ENCODE peak calls at places on chromosomes 6 and 20, in four cellular contexts. One of them, this sample, is unnamed.

GRCh38 chr6:122984393-122984792 is 11.6 kb upstream of the CLVS2 start:
- DNase-seq in HCT116: no peak
- DNase-seq in HepG2: no peak
- DNase-seq in K562: no peak
- DNase-seq in this sample: no peak

GRCh38 chr6:83119742-83120300 is 52.4 kb downstream of the DOP1A start:
- DNase-seq in HCT116: no peak
- DNase-seq in HepG2: no peak
- DNase-seq in K562: no peak
- DNase-seq in this sample: no peak

GRCh38 chr6:157813757-157814455 is 9.1 kb upstream of the SNX9 start:
- DNase-seq in HCT116: no peak
- DNase-seq in HepG2: no peak
- DNase-seq in K562: no peak
- DNase-seq in this sample: no peak

GRCh38 chr6:29734046-29735018 is 11.1 kb downstream of the HLA-F start:
- DNase-seq in HCT116: no peak
- DNase-seq in HepG2: no peak
- DNase-seq in K562: no peak
- DNase-seq in this sample: no peak

GRCh38 chr6:152277826-152278247 is 359.3 kb downstream of the SYNE1 start:
- DNase-seq in HCT116: no peak
- DNase-seq in HepG2: peak; percentile 77
- DNase-seq in K562: no peak
- DNase-seq in this sample: no peak

GRCh38 chr20:18421608-18422007 is 45.2 kb downstream of the DZANK1 start:
- DNase-seq in HCT116: no peak
- DNase-seq in HepG2: no peak
- DNase-seq in K562: no peak
- DNase-seq in this sample: no peak

GRCh38 chr6:110256366-110256765 is 76.1 kb downstream of the CDC40 start:
- DNase-seq in HCT116: no peak
- DNase-seq in HepG2: no peak
- DNase-seq in K562: no peak
- DNase-seq in this sample: no peak

GRCh38 chr6:142960098-142960497 is 15.1 kb upstream of the HIVEP2 start:
- DNase-seq in HCT116: no peak
- DNase-seq in HepG2: no peak
- DNase-seq in K562: no peak
- DNase-seq in this sample: no peak

GRCh38 chr20:48618631-48619030 is 209.2 kb downstream of the PREX1 start:
- DNase-seq in HCT116: no peak
- DNase-seq in HepG2: no peak
- DNase-seq in K562: no peak
- DNase-seq in this sample: no peak

GRCh38 chr6:111823831-111824607 is 49.2 kb downstream of the FYN start:
- DNase-seq in HCT116: no peak
- DNase-seq in HepG2: peak; percentile 80
- DNase-seq in K562: no peak
- DNase-seq in this sample: no peak

GRCh38 chr6:44660561-44661220 is 273.2 kb downstream of the CDC5L start:
- DNase-seq in HCT116: no peak
- DNase-seq in HepG2: no peak
- DNase-seq in K562: no peak
- DNase-seq in this sample: no peak

GRCh38 chr6:78089551-78089950 is 436.7 kb downstream of the MEI4 start:
- DNase-seq in HCT116: no peak
- DNase-seq in HepG2: no peak
- DNase-seq in K562: no peak
- DNase-seq in this sample: no peak

GRCh38 chr6:78093861-78094360 is 441.1 kb downstream of the MEI4 start:
- DNase-seq in HCT116: no peak
- DNase-seq in HepG2: no peak
- DNase-seq in K562: no peak
- DNase-seq in this sample: no peak
- TF ChIP-seq ATF3 in HCT116: no peak
- TF ChIP-seq ATF3 in HepG2: no peak
- TF ChIP-seq ATF3 in K562: no peak
- TF ChIP-seq ATF3 in this sample: no peak

GRCh38 chr20:45407067-45407745 is 883 bp upstream of the DBNDD2 start:
- DNase-seq in HCT116: no peak
- DNase-seq in HepG2: no peak
- DNase-seq in K562: peak; percentile 34
- DNase-seq in this sample: no peak

GRCh38 chr20:45408646-45409213 is 641 bp downstream of the DBNDD2 start:
- DNase-seq in HCT116: no peak
- DNase-seq in HepG2: no peak
- DNase-seq in K562: no peak
- DNase-seq in this sample: no peak

GRCh38 chr20:45406260-45407066 is 1.6 kb upstream of the DBNDD2 start:
- DNase-seq in HCT116: no peak
- DNase-seq in HepG2: no peak
- DNase-seq in K562: peak; percentile 71
- DNase-seq in this sample: no peak

GRCh38 chr20:45409531-45410272 is 1.6 kb downstream of the DBNDD2 start:
- DNase-seq in HCT116: no peak
- DNase-seq in HepG2: no peak
- DNase-seq in K562: no peak
- DNase-seq in this sample: no peak

DNA sequence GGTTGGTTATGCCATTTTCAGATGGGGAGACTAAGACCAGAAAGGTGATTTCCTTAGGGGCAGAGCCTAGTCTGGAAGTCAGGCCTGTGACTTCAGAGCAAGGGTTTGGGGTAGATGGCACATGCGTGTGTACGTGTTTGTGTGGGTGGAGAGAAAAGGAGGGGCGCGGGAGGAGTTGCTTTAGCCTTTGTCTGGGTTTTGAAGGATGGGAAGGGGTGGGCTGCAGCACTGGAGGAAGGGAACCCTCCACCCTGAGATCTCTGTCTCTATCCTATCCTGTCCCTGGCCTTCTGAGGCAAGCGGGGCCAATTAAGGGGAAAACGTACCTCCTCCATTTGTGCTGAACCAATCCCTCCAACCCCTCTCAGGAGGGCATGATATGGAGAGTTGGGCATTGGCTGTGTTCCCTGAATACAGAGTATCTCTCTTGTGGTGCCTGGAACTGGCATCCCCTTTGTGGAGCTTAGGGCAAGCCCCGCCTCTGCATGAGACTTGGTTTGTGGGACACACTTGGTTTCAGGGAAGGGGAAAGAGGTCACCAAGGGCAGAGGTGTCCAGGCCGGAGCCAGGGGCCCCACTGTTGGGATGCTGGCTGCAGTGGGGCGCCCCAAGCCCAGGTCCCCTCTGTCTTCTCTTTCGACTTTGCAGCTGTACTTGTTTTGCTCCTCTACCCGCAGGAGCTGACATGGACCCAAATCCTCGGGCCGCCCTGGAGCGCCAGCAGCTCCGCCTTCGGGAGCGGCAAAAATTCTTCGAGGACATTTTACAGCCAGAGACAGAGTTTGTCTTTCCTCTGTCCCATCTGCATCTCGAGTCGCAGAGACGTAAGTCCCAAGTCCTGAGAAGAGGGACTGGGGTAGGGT is at the start of gene DBNDD2:
- DNase-seq in HCT116: no peak
- DNase-seq in HepG2: no peak
- DNase-seq in K562: no peak
- DNase-seq in this sample: no peak
- TF ChIP-seq FOSL1 in HCT116: no peak
- TF ChIP-seq FOSL1 in HepG2: no peak
- TF ChIP-seq FOSL1 in K562: no peak
- TF ChIP-seq FOSL1 in this sample: no peak

DNA sequence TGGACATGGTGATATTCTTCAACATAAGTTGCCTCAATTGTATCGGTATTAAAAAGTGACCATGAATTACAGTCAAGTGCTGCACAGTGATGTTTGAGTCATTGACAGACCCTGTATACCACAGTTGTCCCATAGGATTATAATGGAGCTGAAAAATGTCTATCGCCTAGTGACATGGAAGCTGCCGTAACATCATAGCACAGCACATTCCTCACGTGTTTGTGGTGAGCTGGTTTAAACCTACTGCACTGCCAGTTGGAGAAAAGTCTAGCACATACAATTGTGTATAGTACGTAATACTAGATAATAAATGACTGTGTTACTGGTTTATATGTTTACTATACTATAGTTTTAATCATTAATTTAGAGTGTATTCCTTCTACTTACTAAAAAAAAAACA is 150.2 kb downstream of the CDH26 start:
- DNase-seq in HCT116: no peak
- DNase-seq in HepG2: no peak
- DNase-seq in K562: no peak
- DNase-seq in this sample: no peak
- TF ChIP-seq ATF3 in HCT116: no peak
- TF ChIP-seq ATF3 in HepG2: no peak
- TF ChIP-seq ATF3 in K562: no peak
- TF ChIP-seq ATF3 in this sample: no peak

GRCh38 chr20:50199703-50200102 is 9.1 kb downstream of the CEBPB start:
- DNase-seq in HCT116: no peak
- DNase-seq in HepG2: no peak
- DNase-seq in K562: no peak
- DNase-seq in this sample: no peak
- TF ChIP-seq FOSL1 in HCT116: no peak
- TF ChIP-seq FOSL1 in HepG2: no peak
- TF ChIP-seq FOSL1 in K562: no peak
- TF ChIP-seq FOSL1 in this sample: no peak

DNA sequence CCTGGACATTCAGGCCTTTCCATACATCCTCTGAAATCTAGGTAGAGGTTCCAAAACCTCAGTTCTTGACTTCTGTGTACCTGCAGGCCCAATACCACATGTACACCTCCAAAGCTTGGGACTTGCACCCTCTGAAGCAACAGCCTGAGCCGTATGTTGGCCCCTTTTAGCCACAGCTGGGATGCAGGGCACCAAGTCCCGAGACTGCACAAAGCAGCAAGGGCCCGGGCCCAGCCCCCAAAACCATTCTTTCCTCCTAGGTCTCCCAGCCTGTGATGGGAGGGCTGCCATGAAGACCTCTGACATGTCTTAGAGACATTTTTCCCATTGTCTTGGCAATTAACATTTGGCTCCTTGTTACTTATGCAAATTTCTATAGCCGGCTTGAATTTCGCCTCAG is 107.4 kb upstream of the FRMD1 start:
- DNase-seq in HCT116: no peak
- DNase-seq in HepG2: no peak
- DNase-seq in K562: no peak
- DNase-seq in this sample: no peak
- TF ChIP-seq ATF3 in HCT116: no peak
- TF ChIP-seq ATF3 in HepG2: no peak
- TF ChIP-seq ATF3 in K562: no peak
- TF ChIP-seq ATF3 in this sample: no peak

GRCh38 chr6:97702226-97702625 is 419.2 kb upstream of the MMS22L start:
- DNase-seq in HCT116: no peak
- DNase-seq in HepG2: no peak
- DNase-seq in K562: no peak
- DNase-seq in this sample: no peak

GRCh38 chr6:97703661-97704060 is 420.6 kb upstream of the MMS22L start:
- DNase-seq in HCT116: no peak
- DNase-seq in HepG2: no peak
- DNase-seq in K562: no peak
- DNase-seq in this sample: no peak

DNA sequence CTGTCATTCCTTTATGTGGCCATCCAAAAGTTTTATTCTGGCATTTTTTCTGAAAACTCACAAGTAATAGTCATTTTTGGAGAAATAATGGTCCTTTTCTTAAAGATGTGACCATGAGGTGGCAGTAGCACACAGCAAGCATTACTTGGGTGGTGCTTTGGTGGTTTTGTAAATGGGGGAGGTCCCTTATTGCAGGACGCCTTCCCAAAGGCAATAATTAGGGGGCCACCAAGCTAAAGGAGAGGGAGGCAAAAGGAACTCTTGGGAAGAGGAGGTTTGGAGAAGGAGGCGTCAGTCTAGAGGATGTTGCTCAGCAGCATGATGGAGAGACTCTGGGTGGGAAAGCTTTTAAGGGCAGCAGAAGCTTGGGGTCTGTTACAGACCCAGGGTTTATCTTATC is 422.6 kb upstream of the MMS22L start:
- DNase-seq in HCT116: peak; percentile 7
- DNase-seq in HepG2: peak; percentile 5
- DNase-seq in K562: no peak
- DNase-seq in this sample: peak; percentile 59
- TF ChIP-seq FOSL1 in HCT116: no peak
- TF ChIP-seq FOSL1 in HepG2: no peak
- TF ChIP-seq FOSL1 in K562: no peak
- TF ChIP-seq FOSL1 in this sample: no peak

DNA sequence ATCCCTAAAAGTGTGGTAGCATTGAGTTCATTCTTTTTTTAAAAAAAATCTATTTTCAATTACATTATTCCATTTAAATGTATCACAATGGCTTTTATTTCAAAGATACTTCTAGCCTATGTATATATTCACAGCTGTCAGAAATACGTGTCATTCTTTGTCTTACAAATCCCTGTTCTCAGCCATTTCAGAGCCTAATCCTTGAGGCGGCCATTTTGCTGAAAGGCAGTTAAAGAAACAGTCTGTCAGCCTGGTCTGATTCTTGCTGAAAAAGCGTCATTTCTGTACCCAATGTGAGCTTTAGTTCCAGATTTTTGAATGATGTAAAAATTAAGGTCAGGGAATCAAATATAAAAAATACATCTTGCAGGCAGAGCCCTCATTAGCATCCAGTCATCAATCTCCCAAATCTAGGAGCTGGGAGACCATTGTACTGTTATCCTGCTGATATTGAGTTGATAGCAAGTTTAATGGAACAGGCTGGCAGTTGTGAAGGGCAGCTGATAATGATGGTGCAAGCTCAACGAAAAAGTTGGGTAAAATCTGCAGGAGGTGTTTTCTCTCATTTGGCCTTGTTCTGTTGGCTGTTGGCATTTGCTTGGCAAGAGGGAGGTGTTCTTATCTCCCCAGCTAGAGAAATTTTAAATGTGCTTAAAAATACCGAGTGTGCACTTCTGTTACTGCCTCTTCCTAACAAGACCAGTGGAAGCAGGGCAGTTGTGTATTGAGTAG is 314.7 kb downstream of the SOX4 start:
- DNase-seq in HCT116: no peak
- DNase-seq in HepG2: no peak
- DNase-seq in K562: no peak
- DNase-seq in this sample: no peak
- TF ChIP-seq ATF3 in HCT116: no peak
- TF ChIP-seq ATF3 in HepG2: no peak
- TF ChIP-seq ATF3 in K562: no peak
- TF ChIP-seq ATF3 in this sample: no peak

DNA sequence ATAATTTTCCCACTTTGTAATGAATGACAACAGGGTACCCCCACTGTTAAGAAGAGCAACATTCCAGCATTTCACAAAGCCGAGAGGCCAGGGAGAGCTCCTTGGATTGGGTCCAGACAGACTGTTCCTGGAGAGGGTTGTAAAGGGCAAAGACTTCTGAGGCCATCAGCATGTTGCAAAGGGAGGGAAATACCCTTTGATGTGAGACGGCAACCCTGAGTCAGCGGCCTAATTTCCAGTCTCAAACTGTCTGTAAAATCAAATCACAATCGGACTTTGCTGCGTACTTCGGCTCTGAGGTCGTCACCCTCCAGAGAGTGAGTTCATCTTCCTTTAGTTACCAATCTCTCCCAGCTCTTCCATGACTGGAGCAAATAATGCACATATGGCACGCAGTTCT is 101.0 kb upstream of the DTNBP1 start:
- DNase-seq in HCT116: peak; percentile 27
- DNase-seq in HepG2: peak; percentile 55
- DNase-seq in K562: no peak
- DNase-seq in this sample: no peak
- TF ChIP-seq FOSL1 in HCT116: peak; percentile 37
- TF ChIP-seq FOSL1 in HepG2: no peak
- TF ChIP-seq FOSL1 in K562: no peak
- TF ChIP-seq FOSL1 in this sample: no peak